ENCODE peak calls at places on chromosome 13, in eight cellular contexts. M is uterus, D is heart left ventricle, C is ascending aorta, L is cardiac muscle cell, Q is Peyer's patch, S is tibial nerve, J is spleen. F is an unnamed sample.

GRCh38 chr13:96391606-96392005 is 301.7 kb downstream of the HS6ST3 start:
- DNase-seq in M (no peak), D (no peak), C (no peak), L (no peak), Q (no peak), S (no peak), J (no peak), F (no peak)

GRCh38 chr13:31036717-31037116 is 104.3 kb downstream of the TEX26 start:
- DNase-seq in M (no peak), D (no peak), C (peak; percentile 7), L (no peak), Q (no peak), S (no peak), J (no peak), F (no peak)

GRCh38 chr13:28497143-28497876 is 2.4 kb upstream of the FLT1 start:
- DNase-seq in M (no peak), D (no peak), C (no peak), L (peak; percentile 36), Q (no peak), S (no peak), J (no peak), F (no peak)

GRCh38 chr13:74047925-74048324 is 86.3 kb downstream of the KLF12 start:
- DNase-seq in M (no peak), D (no peak), C (no peak), L (peak; percentile 17), Q (no peak), S (no peak), J (no peak), F (no peak)

GRCh38 chr13:23289917-23290357 is 109.2 kb downstream of the SGCG start:
- DNase-seq in M (no peak), D (peak; percentile 29), C (no peak), L (no peak), Q (no peak), S (no peak), J (no peak), F (no peak)

GRCh38 chr13:99542788-99543406 is 41.6 kb downstream of the TM9SF2 start:
- DNase-seq in M (no peak), D (no peak), C (no peak), L (no peak), Q (peak; percentile 73), S (no peak), J (peak; percentile 82), F (no peak)

GRCh38 chr13:99800951-99801350 is 170.6 kb downstream of the ZIC5 start:
- DNase-seq in M (no peak), D (no peak), C (no peak), L (no peak), Q (no peak), S (no peak), J (no peak), F (no peak)

GRCh38 chr13:78589206-78589605 is 14.1 kb downstream of the POU4F1 start:
- DNase-seq in M (no peak), D (no peak), C (no peak), L (peak; percentile 87), Q (no peak), S (no peak), J (no peak), F (no peak)

GRCh38 chr13:106152047-106152446 is 383.4 kb downstream of the EFNB2 start:
- DNase-seq in M (no peak), D (no peak), C (no peak), L (no peak), Q (no peak), S (no peak), J (no peak), F (no peak)

GRCh38 chr13:24613128-24613527 is 67.1 kb upstream of the ATP12A start:
- DNase-seq in M (no peak), D (no peak), C (no peak), L (no peak), Q (no peak), S (no peak), J (no peak), F (no peak)

GRCh38 chr13:32783067-32783466 is 196.8 kb downstream of the PDS5B start:
- DNase-seq in M (no peak), D (no peak), C (no peak), L (no peak), Q (no peak), S (no peak), J (no peak), F (no peak)

GRCh38 chr13:21109168-21109567 is 47.8 kb upstream of the LATS2 start:
- DNase-seq in M (no peak), D (no peak), C (peak; percentile 33), L (no peak), Q (no peak), S (no peak), J (no peak), F (no peak)

GRCh38 chr13:51644649-51645048 is 60.4 kb downstream of the WDFY2 start:
- DNase-seq in M (no peak), D (no peak), C (no peak), L (no peak), Q (no peak), S (no peak), J (no peak), F (no peak)

GRCh38 chr13:50128406-50129048 is 113.3 kb downstream of the KCNRG start:
- DNase-seq in M (no peak), D (no peak), C (no peak), L (no peak), Q (no peak), S (no peak), J (no peak), F (no peak)

GRCh38 chr13:52001120-52001731 is 10.0 kb downstream of the ATP7B start:
- DNase-seq in M (no peak), D (no peak), C (no peak), L (peak; percentile 56), Q (no peak), S (no peak), J (no peak), F (no peak)

GRCh38 chr13:110426745-110427144 is 119.7 kb downstream of the COL4A2 start:
- DNase-seq in M (no peak), D (no peak), C (no peak), L (no peak), Q (no peak), S (no peak), J (no peak), F (no peak)

GRCh38 chr13:109336730-109337129 is 449.7 kb downstream of the IRS2 start:
- DNase-seq in M (no peak), D (no peak), C (no peak), L (no peak), Q (no peak), S (no peak), J (no peak), F (no peak)

GRCh38 chr13:103815619-103816018 is 749.4 kb upstream of the SLC10A2 start:
- DNase-seq in M (no peak), D (no peak), C (no peak), L (no peak), Q (no peak), S (no peak), J (no peak), F (no peak)

GRCh38 chr13:20492036-20492435 is 33.6 kb downstream of the CRYL1 start:
- DNase-seq in M (no peak), D (no peak), C (no peak), L (no peak), Q (no peak), S (no peak), J (no peak), F (no peak)

GRCh38 chr13:52411629-52412028 is 5.7 kb upstream of the THSD1 start:
- DNase-seq in M (no peak), D (no peak), C (no peak), L (no peak), Q (no peak), S (no peak), J (no peak), F (no peak)

GRCh38 chr13:52109096-52109495 is 19.8 kb downstream of the NEK5 start:
- DNase-seq in M (no peak), D (no peak), C (no peak), L (no peak), Q (no peak), S (no peak), J (no peak), F (no peak)

GRCh38 chr13:32938907-32939306 is 77.3 kb upstream of the KL start:
- DNase-seq in M (no peak), D (no peak), C (no peak), L (no peak), Q (no peak), S (no peak), J (no peak), F (no peak)

GRCh38 chr13:32426981-32427851 is 714 bp downstream of the N4BP2L1 start:
- DNase-seq in M (peak; percentile 64), D (peak; percentile 45), C (peak; percentile 71), L (peak; percentile 51), Q (peak; percentile 56), S (peak; percentile 20), J (peak; percentile 91), F (peak; percentile 51)

DNA sequence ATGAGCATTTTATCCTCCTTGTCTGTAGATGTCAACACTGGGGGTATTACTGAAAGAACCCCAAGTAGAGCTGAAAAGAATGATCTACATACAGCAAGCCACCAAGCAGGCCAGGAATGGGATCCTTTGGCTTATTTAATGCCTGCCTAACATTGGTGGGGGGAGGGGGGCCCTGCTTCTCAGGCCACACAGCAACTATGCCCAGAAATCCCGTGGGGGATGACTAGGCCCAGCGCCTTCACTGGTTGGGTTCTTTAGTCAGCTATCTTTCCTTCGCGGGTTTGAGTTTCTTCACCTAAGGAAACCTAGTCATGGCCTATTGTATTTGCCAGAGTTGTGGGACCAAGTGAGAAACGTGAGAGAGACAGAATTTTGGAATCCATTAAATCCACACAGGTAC is 80.5 kb downstream of the CCNA1 start:
- DNase-seq in M (no peak), D (no peak), C (no peak), L (no peak), Q (no peak), S (no peak), J (no peak), F (no peak)
- TF ChIP-seq CTCF in M (no peak), D (no peak), C (no peak), L (no peak), Q (no peak), S (no peak), J (no peak), F (no peak)

GRCh38 chr13:43434185-43434584 is 352.6 kb downstream of the ENOX1 start:
- DNase-seq in M (no peak), D (no peak), C (no peak), L (no peak), Q (no peak), S (no peak), J (no peak), F (no peak)
- H3K4me3 ChIP-seq in M (no peak overlapping the region), D (no peak overlapping the region), C (no peak overlapping the region), L (no peak overlapping the region), Q (no peak overlapping the region), S (no peak overlapping the region), J (no peak overlapping the region), F (no peak overlapping the region)

DNA sequence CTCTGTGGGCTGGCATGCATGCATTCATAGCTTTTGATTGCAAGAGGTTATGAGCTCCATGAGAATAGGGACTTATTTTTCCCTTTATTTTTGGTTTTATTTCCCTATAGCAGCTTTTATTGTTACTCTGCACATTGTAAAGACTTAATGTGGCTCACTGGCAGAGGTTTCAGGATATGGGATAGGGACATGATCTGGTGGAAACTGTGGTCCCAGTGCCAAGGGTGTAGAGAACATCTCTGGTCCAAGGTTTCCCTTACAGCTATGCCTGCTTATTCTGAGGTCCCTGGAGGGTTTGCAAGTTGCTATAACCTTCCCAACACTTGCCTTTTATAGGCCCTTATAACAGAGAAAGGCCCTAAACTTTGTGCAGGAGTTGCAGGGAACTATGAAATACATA is 33.6 kb downstream of the LMO7 start:
- DNase-seq in M (no peak), D (no peak), C (no peak), L (no peak), Q (no peak), S (no peak), J (no peak), F (no peak)
- H3K36me3 ChIP-seq in M (no peaks in the 10 kb centered on the region), D (no peaks in the 10 kb centered on the region), C (no peaks in the 10 kb centered on the region), L (no peaks in the 10 kb centered on the region), Q (no peaks in the 10 kb centered on the region), S (no peaks in the 10 kb centered on the region), J (no peaks in the 10 kb centered on the region), F (no peaks in the 10 kb centered on the region)

GRCh38 chr13:111630411-111630810 is 310.0 kb downstream of the TEX29 start:
- DNase-seq in M (no peak), D (no peak), C (no peak), L (no peak), Q (no peak), S (no peak), J (no peak), F (no peak)
- TF ChIP-seq CTCF in M (no peak), D (no peak), C (no peak), L (no peak), Q (no peak), S (no peak), J (no peak), F (no peak)

F was measured in lung.